ENCODE peak calls at places on chromosomes 16 and 17, in ten cellular contexts. U is effector memory CD4-positive, alpha-beta T cell; W is colonic mucosa; H is neuronal stem cell; Y is tibial nerve; T is endodermal cell; Z is fibroblast of lung; J is adrenal gland; S is left ventricle myocardium inferior; A is upper lobe of left lung. P is an unnamed sample.

GRCh38 chr16:80569440-80570105 is 28.8 kb downstream of the DYNLRB2 start:
- DNase-seq in U (no peak), W (no peak), H (no peak), Y (no peak), T (no peak), Z (peak; percentile 34), J (no peak), S (no peak), A (no peak), P (no peak)

GRCh38 chr16:23215435-23215834 is 32.9 kb downstream of the SCNN1G start:
- DNase-seq in U (no peak), W (no peak), H (no peak), Y (no peak), T (no peak), Z (no peak), J (no peak), S (no peak), A (no peak), P (no peak)

GRCh38 chr17:1627219-1627986 is 1.2 kb downstream of the SLC43A2 start:
- DNase-seq in U (no peak), W (no peak), H (no peak), Y (no peak), T (peak; percentile 83), Z (no peak), J (peak; percentile 62), S (no peak), A (no peak), P (no peak)

GRCh38 chr17:65953316-65954147 is 238.4 kb downstream of the CEP112 start:
- DNase-seq in U (no peak), W (no peak), H (no peak), Y (no peak), T (peak; percentile 62), Z (no peak), J (no peak), S (no peak), A (no peak), P (no peak)

GRCh38 chr17:58275417-58275816 is 5.3 kb downstream of the MPO start:
- DNase-seq in U (no peak), W (no peak), H (no peak), Y (no peak), T (no peak), Z (no peak), J (no peak), S (no peak), A (no peak), P (no peak)

GRCh38 chr16:84502581-84502980 is 1.9 kb downstream of the MEAK7 start:
- DNase-seq in U (no peak), W (no peak), H (no peak), Y (no peak), T (no peak), Z (no peak), J (no peak), S (no peak), A (no peak), P (no peak)

GRCh38 chr16:84141143-84141670 is 3.8 kb downstream of the HSDL1 start:
- DNase-seq in U (no peak), W (no peak), H (no peak), Y (no peak), T (no peak), Z (no peak), J (no peak), S (no peak), A (no peak), P (no peak)

GRCh38 chr17:39769974-39770587 is 32.3 kb downstream of the GRB7 start:
- DNase-seq in U (peak; percentile 25), W (no peak), H (no peak), Y (no peak), T (peak; percentile 22), Z (no peak), J (no peak), S (no peak), A (no peak), P (no peak)

GRCh38 chr16:53773881-53774280 is 69.9 kb downstream of the FTO start:
- DNase-seq in U (no peak), W (no peak), H (no peak), Y (no peak), T (no peak), Z (no peak), J (no peak), S (no peak), A (no peak), P (no peak)

GRCh38 chr16:11994187-11995119 is 17.9 kb downstream of the SNX29 start:
- DNase-seq in U (no peak), W (peak; percentile 22), H (no peak), Y (no peak), T (no peak), Z (no peak), J (peak; percentile 27), S (no peak), A (no peak), P (no peak)

GRCh38 chr16:29875206-29875605 is 12.2 kb upstream of the CDIPT start:
- DNase-seq in U (no peak), W (no peak), H (no peak), Y (no peak), T (no peak), Z (no peak), J (no peak), S (no peak), A (no peak), P (no peak)

GRCh38 chr17:80364091-80364691 is 50.8 kb upstream of the ENDOV start:
- DNase-seq in U (no peak), W (no peak), H (peak; percentile 18), Y (no peak), T (peak; percentile 87), Z (peak; percentile 11), J (no peak), S (no peak), A (peak; percentile 54), P (no peak)

GRCh38 chr17:78355045-78355641 is 4.7 kb downstream of the SOCS3 start:
- DNase-seq in U (no peak), W (no peak), H (no peak), Y (no peak), T (no peak), Z (no peak), J (no peak), S (no peak), A (no peak), P (no peak)
- H3K4me1 ChIP-seq in U (peaks cover 71% of the 10 kb centered on the region), W (peaks cover 16% of the 10 kb centered on the region), H (peaks cover 44% of the 10 kb centered on the region), Y (peaks cover 70% of the 10 kb centered on the region), T (peaks cover 19% of the 10 kb centered on the region), Z (peaks cover 38% of the 10 kb centered on the region), J (peaks cover 69% of the 10 kb centered on the region), S (peaks cover 93% of the 10 kb centered on the region), A (peaks cover 82% of the 10 kb centered on the region), P (peaks cover 11% of the 10 kb centered on the region)

DNA sequence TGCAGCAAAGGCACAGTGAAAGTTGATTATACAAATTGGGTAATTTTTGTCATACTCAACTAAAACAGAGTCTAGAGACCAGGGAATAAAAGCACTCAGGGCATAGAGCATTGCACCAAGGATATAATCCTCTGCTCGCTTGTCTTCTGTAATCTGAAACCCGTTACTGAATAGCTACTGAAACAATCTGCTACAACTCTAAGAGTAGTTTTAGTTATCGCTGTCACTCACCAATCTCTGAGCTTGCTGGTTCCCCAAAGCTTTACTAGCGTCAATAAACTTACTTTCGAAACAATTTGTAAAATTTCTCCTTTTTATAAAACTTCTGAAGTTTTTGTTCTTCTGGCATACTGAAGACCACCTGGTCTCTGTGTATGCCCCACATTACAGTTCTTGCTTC is 22.9 kb upstream of the SLC35G3 start:
- DNase-seq in U (no peak), W (no peak), H (no peak), Y (no peak), T (no peak), Z (no peak), J (no peak), S (no peak), A (no peak), P (no peak)
- H3K27me3 ChIP-seq in U (no peaks in the 10 kb centered on the region), W (no peaks in the 10 kb centered on the region), H (peaks cover 23% of the 10 kb centered on the region), Y (no peaks in the 10 kb centered on the region), T (peaks cover 6% of the 10 kb centered on the region), Z (peaks cover 2% of the 10 kb centered on the region), J (no peaks in the 10 kb centered on the region), S (no peaks in the 10 kb centered on the region), A (no peaks in the 10 kb centered on the region), P (no peaks in the 10 kb centered on the region)

DNA sequence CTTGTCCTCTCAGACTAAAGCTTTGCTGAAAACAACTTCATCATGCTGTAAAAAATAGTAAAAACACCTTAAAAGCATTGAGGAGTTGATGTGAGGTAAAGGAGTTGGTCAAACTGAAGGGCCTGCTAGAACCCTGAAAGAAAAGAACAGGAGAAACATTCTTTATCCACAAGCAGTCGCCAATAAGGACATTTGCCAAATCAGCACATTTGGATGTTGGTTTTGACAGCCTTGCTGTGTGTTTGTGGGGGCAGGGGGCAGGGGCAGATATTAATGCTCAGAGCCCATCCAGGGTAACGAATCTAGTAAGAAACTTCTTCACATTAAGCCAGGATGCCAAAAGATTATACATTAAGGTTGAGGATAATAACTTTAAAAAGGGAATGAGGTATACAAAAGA is 399.9 kb upstream of the ZFHX3 start:
- DNase-seq in U (no peak), W (no peak), H (no peak), Y (no peak), T (no peak), Z (no peak), J (no peak), S (no peak), A (no peak), P (no peak)
- H3K9me3 ChIP-seq in U (no peaks in the 10 kb centered on the region), W (no peaks in the 10 kb centered on the region), H (no peaks in the 10 kb centered on the region), Y (no peaks in the 10 kb centered on the region), T (peaks cover 18% of the 10 kb centered on the region), Z (no peaks in the 10 kb centered on the region), J (no peaks in the 10 kb centered on the region), S (peaks cover 58% of the 10 kb centered on the region), A (peaks cover 14% of the 10 kb centered on the region), P (peaks cover 4% of the 10 kb centered on the region)

GRCh38 chr16:59213952-59214351 is 479.8 kb upstream of the GOT2 start:
- DNase-seq in U (no peak), W (no peak), H (no peak), Y (no peak), T (no peak), Z (no peak), J (no peak), S (no peak), A (no peak), P (no peak)
- H3K4me1 ChIP-seq in U (no peaks in the 10 kb centered on the region), W (no peaks in the 10 kb centered on the region), H (peaks cover 4% of the 10 kb centered on the region), Y (peaks cover 11% of the 10 kb centered on the region), T (peaks cover 9% of the 10 kb centered on the region), Z (no peaks in the 10 kb centered on the region), J (no peaks in the 10 kb centered on the region), S (peaks cover 16% of the 10 kb centered on the region), A (no peaks in the 10 kb centered on the region), P (no peaks in the 10 kb centered on the region)

DNA sequence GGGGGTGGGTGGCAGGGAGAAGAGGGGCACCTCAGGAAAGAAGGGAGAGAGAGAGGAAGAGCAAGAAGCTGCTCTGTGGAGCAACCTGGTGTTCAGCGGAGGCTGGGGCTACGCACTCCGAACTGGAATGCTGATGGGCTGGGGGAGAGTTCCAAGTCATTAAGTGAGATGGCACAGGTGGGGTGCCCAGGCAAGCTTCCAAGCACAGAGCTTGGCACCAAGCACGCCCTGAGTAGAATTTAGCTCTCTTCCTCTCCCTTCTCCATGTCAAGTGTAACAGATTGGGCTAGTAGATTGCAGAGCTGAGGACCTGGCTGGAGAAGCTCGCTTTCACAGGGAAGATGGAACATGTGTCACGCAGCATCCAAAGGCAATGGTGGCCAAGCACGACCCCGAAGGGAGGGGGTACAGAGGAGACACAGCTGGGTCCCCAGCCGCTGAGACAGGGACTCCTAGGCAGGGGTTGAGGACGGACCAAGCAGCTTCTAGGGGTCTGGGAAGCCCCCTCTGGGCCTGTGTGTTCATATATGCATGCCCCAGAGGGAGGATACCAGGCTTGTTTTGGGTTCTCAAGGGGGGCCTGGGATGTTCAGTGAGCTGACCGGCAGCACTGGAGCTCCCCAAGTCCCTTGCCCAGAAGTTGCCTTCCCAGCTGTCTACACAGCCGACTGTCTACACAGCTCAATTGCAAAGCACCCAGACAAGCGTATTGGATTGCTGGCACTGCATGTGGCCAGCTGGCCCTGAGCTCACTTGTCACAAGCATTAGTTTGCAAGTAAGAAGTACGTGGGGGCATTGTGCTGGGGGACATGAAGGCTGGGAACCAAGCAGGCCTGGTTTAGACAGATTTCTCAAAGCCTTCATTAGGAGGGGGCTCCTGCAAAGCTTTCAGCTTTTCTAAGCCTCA is 247.8 kb downstream of the ENGASE start:
- DNase-seq in U (no peak), W (no peak), H (no peak), Y (no peak), T (no peak), Z (no peak), J (no peak), S (no peak), A (no peak), P (no peak)
- H3K27me3 ChIP-seq in U (no peaks in the 10 kb centered on the region), W (no peaks in the 10 kb centered on the region), H (peaks cover 28% of the 10 kb centered on the region), Y (peaks cover 16% of the 10 kb centered on the region), T (peaks cover 31% of the 10 kb centered on the region), Z (no peaks in the 10 kb centered on the region), J (no peaks in the 10 kb centered on the region), S (peaks cover 91% of the 10 kb centered on the region), A (no peaks in the 10 kb centered on the region), P (no peaks in the 10 kb centered on the region)

P was measured in uterus.